ENCODE peak calls at places on chromosomes 6 and 20, in five cellular contexts. I, Y, M, S and W are unnamed samples.

GRCh38 chr6:136822051-136822378 is 377 bp upstream of the PEX7 start:
- DNase-seq in S (no peak), Y (no peak), M (no peak), I (peak), W (peak)

GRCh38 chr20:53930651-53931504 is 139.5 kb downstream of the BCAS1 start:
- DNase-seq in I (peak), M (no peak), Y (no peak), S (no peak), W (no peak)

GRCh38 chr6:25302156-25302555 is 23.0 kb downstream of the CARMIL1 start:
- DNase-seq in I (no peak), M (no peak), S (no peak), Y (no peak), W (no peak)

GRCh38 chr20:10798811-10799210 is 125.0 kb upstream of the JAG1 start:
- DNase-seq in M (no peak), I (peak), S (no peak), Y (no peak), W (no peak)

GRCh38 chr6:44297063-44298038 is 15.8 kb downstream of the AARS2 start:
- DNase-seq in I (peak), Y (peak), S (peak), M (no peak), W (peak)

GRCh38 chr6:1594495-1595200 is 15.1 kb upstream of the FOXC1 start:
- DNase-seq in S (no peak), M (no peak), I (no peak), Y (no peak), W (no peak)

GRCh38 chr20:37543828-37544227 is 16.2 kb upstream of the BLCAP start:
- DNase-seq in I (peak), Y (no peak), S (peak), M (peak), W (peak)

GRCh38 chr6:136034422-136034821 is 182.9 kb downstream of the PDE7B start:
- DNase-seq in S (no peak), M (no peak), I (no peak), Y (no peak), W (peak)

GRCh38 chr20:37295595-37295994 is 6.1 kb downstream of the MANBAL start:
- DNase-seq in Y (no peak), I (no peak), S (no peak), M (peak), W (no peak)

GRCh38 chr6:113277111-113277510 is 580.0 kb upstream of the MARCKS start:
- DNase-seq in Y (no peak), I (no peak), M (no peak), S (no peak), W (no peak)

GRCh38 chr6:25250878-25251277 is 28.3 kb upstream of the CARMIL1 start:
- DNase-seq in I (peak), S (peak), M (no peak), Y (no peak), W (no peak)

GRCh38 chr20:35091808-35092523 is 641 bp downstream of the TRPC4AP start:
- DNase-seq in I (peak), Y (no peak), S (peak), M (no peak), W (no peak)

GRCh38 chr6:9732056-9732455 is 682.8 kb downstream of the TFAP2A start:
- DNase-seq in I (no peak), M (no peak), S (no peak), Y (no peak), W (no peak)

GRCh38 chr20:59696476-59696875 is 92.1 kb downstream of the PHACTR3 start:
- DNase-seq in I (no peak), M (no peak), S (no peak), Y (no peak), W (no peak)

GRCh38 chr6:32940656-32941411 is at the start of gene HLA-DMB:
- DNase-seq in M (peak), S (peak), I (peak), Y (peak), W (peak)

GRCh38 chr6:166515072-166515810 is 71.2 kb downstream of the RAMACL start:
- DNase-seq in Y (no peak), S (peak), I (peak), M (peak), W (no peak)

GRCh38 chr6:6825986-6826901 is 237.7 kb downstream of the LY86 start:
- DNase-seq in M (no peak), S (no peak), I (no peak), Y (no peak), W (no peak)

GRCh38 chr6:123587838-123588545 is 48.8 kb downstream of the TRDN start:
- DNase-seq in Y (no peak), I (no peak), M (peak), S (no peak), W (peak)

GRCh38 chr6:9204171-9204570 is 768.8 kb upstream of the SLC35B3 start:
- DNase-seq in I (peak), Y (no peak), S (no peak), M (peak), W (no peak)

GRCh38 chr6:18327621-18328548 is 59.3 kb upstream of the RNF144B start:
- DNase-seq in I (no peak), M (no peak), S (no peak), Y (no peak), W (peak)

GRCh38 chr6:17580518-17581048 is 19.5 kb upstream of the FAM8A1 start:
- DNase-seq in Y (no peak), I (no peak), S (no peak), M (peak), W (peak)

DNA sequence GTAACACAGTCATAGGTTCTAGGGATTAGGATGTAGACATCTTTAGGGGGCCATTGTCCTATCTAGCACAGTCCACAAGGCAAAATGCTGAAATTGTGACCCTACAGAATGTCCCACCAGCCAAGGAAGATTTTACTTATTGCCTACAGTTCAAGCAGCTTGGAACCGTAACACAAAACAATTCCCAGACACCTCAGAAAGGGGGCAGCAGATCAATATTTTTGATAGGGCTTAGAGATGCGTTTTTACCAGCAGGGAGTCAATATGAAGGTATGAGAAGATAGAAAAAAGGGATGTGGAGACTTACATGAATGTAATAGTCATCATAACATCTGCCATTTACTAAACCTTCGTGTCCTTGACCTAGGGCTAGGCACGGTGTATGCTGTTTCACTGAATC is 81.0 kb downstream of the TMEM170B start:
- DNase-seq in I (peak), Y (no peak), S (peak), M (no peak), W (no peak)
- H3K27ac ChIP-seq in I (no peak), Y (no peak), S (peak), M (no peak), W (no peak)

GRCh38 chr6:100880901-100881706 is at the start of gene ASCC3:
- DNase-seq in S (peak), Y (peak), I (peak), M (peak), W (peak)

GRCh38 chr6:100880149-100880900 is 804 bp downstream of the ASCC3 start:
- DNase-seq in I (peak), S (peak), M (no peak), Y (no peak), W (no peak)

GRCh38 chr6:100879317-100879716 is 1.8 kb downstream of the ASCC3 start:
- DNase-seq in S (no peak), Y (no peak), I (no peak), M (no peak), W (peak)

GRCh38 chr6:100883347-100883746 is 2.2 kb upstream of the ASCC3 start:
- DNase-seq in I (no peak), Y (no peak), S (no peak), M (no peak), W (no peak)

DNA sequence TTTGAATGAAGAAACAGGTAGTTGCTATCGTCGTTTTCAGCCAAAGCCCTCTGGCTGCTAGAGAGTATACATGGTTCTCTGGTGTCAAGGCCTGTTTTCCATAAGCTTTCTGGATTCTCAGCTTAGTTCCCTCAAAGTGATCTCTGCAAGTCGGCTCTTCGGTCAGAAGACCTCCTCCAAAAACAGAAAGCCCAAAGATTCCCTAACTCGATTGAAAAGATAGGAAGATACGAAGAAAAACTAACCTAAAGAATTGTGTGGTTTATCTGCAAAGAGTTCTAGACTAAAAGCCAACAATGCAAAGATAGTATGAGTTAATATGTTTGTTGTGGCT is 545 bp upstream of the ASCC3 start:
- DNase-seq in M (no peak), S (peak), Y (no peak), I (peak), W (no peak)
- H2AK5ac ChIP-seq in M (no peak), S (peak), Y (no peak), I (no peak), W (no peak)

DNA sequence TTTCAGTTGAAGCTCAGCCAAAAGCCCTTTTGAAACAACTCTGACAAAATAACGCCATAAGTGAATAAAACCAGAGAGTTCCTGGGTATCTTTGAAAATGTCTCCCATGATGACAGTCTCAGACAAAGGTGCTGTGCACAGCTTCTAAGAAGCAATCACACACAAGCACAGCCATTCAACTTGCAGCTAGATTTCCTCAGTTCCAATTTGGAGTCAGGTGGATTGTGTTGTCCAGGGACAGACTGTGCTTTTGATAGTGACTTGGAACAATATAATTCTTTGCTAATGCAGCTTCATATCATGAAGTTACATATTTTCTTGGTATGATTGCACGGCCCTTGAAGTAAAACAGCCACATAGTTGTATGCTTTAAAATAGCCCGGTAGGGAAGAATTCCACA is 105.6 kb downstream of the FARS2 start:
- DNase-seq in Y (no peak), S (no peak), I (no peak), M (no peak), W (no peak)
- H3K27ac ChIP-seq in Y (no peak), S (no peak), I (no peak), M (no peak), W (no peak)

GRCh38 chr6:155100087-155100486 is 105.0 kb downstream of the TIAM2 start:
- DNase-seq in Y (no peak), I (peak), M (no peak), S (no peak), W (no peak)
- H2AK5ac ChIP-seq in Y (no peak), I (no peak), M (no peak), S (no peak), W (no peak)

GRCh38 chr6:150152891-150153876 is 10.3 kb downstream of the PPP1R14C start:
- DNase-seq in S (no peak), I (peak), M (peak), Y (no peak), W (no peak)

GRCh38 chr6:150157076-150157475 is 14.2 kb downstream of the PPP1R14C start:
- DNase-seq in I (no peak), M (no peak), Y (no peak), S (no peak), W (no peak)

GRCh38 chr6:150150821-150151646 is 8.2 kb downstream of the PPP1R14C start:
- DNase-seq in S (no peak), M (no peak), I (no peak), Y (no peak), W (no peak)

GRCh38 chr6:150156460-150156859 is 13.6 kb downstream of the PPP1R14C start:
- DNase-seq in Y (no peak), S (no peak), I (no peak), M (no peak), W (no peak)

DNA sequence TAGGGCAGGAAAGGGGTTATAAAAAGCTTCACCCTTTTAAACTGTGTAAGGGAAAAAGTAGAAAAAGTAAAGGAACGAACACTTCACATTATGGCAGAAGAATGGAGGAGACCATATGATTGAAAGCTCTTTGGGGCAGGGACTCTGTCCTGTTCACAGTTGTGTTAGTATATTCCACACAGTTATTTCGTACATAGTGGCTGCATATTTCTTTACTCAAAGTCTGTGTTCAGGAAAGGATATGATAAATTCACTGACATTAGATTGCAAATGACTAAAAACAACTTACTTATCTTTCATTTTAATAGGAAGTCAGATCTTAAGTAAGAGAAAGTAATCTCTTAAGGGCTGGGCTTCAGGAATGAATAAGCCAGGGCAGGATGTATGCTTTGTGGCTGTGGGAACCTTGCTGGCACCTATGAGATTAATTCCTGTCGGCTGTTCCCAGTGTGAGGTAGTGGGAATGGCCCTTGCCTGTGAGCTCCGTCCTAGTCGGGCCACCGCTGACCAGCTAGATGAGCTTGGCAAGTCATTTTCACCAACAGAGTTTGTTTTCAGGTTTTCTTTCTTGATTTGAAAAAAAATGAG is 11.2 kb downstream of the PPP1R14C start:
- DNase-seq in M (no peak), S (no peak), Y (no peak), I (no peak), W (no peak)
- H3K27ac ChIP-seq in M (no peak), S (no peak), Y (no peak), I (no peak), W (no peak)

GRCh38 chr6:14957355-14958059 is 288.4 kb upstream of the JARID2 start:
- DNase-seq in M (no peak), I (no peak), Y (no peak), S (no peak), W (no peak)

GRCh38 chr6:14950103-14950969 is 295.5 kb upstream of the JARID2 start:
- DNase-seq in Y (no peak), I (no peak), S (no peak), M (no peak), W (no peak)

GRCh38 chr6:14951704-14952103 is 294.2 kb upstream of the JARID2 start:
- DNase-seq in S (no peak), M (peak), Y (no peak), I (no peak), W (no peak)

GRCh38 chr6:14950970-14951276 is 294.9 kb upstream of the JARID2 start:
- DNase-seq in S (no peak), Y (no peak), M (no peak), I (no peak), W (no peak)

GRCh38 chr6:14953806-14954205 is 292.1 kb upstream of the JARID2 start:
- DNase-seq in I (no peak), S (no peak), M (no peak), Y (no peak), W (no peak)
- H2AK5ac ChIP-seq in I (peak), S (no peak), M (no peak), Y (no peak), W (no peak)

GRCh38 chr6:167550936-167551633 is 226.2 kb downstream of the TTLL2 start:
- DNase-seq in S (no peak), Y (no peak), M (no peak), I (no peak), W (no peak)
- H3K27ac ChIP-seq in S (no peak), Y (no peak), M (no peak), I (no peak), W (no peak)

GRCh38 chr20:47419953-47420352 is 63.5 kb upstream of the ZMYND8 start:
- DNase-seq in S (no peak), I (no peak), M (no peak), Y (no peak), W (no peak)
- H2AK5ac ChIP-seq in S (no peak), I (no peak), M (peak), Y (no peak), W (no peak)

DNA sequence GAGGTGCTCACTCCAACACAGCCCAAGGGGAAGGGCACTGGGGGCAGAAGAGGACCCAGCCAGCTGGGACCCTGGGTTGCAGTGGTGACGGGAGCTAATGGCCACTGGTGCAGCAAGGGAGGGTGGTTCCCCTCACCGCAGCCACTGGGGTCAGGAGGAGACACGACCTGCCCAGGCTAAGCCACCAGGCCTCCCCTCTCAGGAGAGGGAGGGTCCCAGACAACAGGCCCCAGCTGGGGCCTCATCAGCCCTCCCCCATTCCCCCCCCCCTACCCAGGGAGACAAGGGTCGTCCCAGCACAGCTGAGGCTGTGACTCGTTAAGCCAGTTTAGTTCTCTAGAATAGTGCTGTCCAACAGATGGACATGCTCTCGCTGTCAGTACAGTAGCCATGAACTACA is 17.3 kb upstream of the MATN4 start:
- DNase-seq in M (no peak), I (no peak), S (no peak), Y (no peak), W (no peak)
- H3K27ac ChIP-seq in M (peak), I (no peak), S (no peak), Y (no peak), W (no peak)

GRCh38 chr20:4471221-4471620 is 250.5 kb upstream of the PRND start:
- DNase-seq in S (no peak), I (peak), M (no peak), Y (no peak), W (no peak)

GRCh38 chr20:4469910-4470309 is 251.8 kb upstream of the PRND start:
- DNase-seq in I (no peak), S (no peak), Y (no peak), M (no peak), W (no peak)

GRCh38 chr20:4470375-4470774 is 251.3 kb upstream of the PRND start:
- DNase-seq in S (peak), M (no peak), I (peak), Y (no peak), W (no peak)

GRCh38 chr20:4468114-4468513 is 253.6 kb upstream of the PRND start:
- DNase-seq in I (peak), M (peak), Y (no peak), S (no peak), W (no peak)

DNA sequence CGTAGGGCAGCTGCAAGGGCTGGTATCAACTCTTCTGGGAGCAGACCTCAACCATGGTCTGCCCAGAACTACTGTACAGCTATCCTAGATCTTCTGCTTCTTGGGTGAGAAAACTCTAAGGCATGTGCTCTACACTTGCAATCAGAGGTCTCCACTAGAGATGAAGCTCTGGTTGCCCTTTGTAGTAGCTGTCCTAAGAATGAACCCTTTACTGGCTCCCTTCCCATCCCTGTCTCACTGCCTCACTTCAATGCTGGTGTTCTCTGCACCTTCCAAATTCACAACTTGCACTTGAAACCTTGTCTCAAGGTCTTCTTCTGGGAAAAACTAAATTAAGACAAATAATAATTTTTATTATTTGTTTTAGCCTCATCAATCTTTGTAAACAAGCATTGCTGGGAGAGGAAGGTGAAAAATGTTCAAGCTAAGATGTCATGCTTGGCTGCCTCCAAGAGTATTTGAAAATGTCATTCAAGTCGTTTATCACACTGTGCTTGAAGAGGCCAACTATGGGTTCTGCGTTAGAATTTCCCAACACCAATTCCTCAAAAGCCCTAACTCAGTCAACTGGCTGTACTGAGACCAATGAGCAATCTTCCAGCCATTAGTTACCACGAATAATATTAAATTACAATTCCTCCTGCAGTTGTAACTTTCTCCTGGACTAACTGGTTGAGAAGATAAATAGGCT is 255.7 kb upstream of the PRND start:
- DNase-seq in S (no peak), I (peak), M (no peak), Y (no peak), W (no peak)
- H2AK5ac ChIP-seq in S (no peak), I (peak), M (no peak), Y (no peak), W (no peak)